ENCODE peak calls at places on chromosomes 16 and 17, in five cellular contexts. B is bronchial epithelial cell, W is Caco-2, A is HL-60, X is stomach. J is an unnamed sample. For H3K27me3, the result is how much of the 10 kb centered on the place peaks cover.

GRCh38 chr16:87278191-87279093 is 38.8 kb downstream of the C16orf95 start:
- DNase-seq in W (peak), X (peak), B (peak), A (peak), J (peak)

GRCh38 chr17:50863221-50863843 is 2.8 kb downstream of the TOB1 start:
- DNase-seq in X (peak), A (peak), W (peak), B (peak), J (no peak)

GRCh38 chr16:2792945-2793344 is 5.3 kb upstream of the PRSS41 start:
- DNase-seq in X (no peak), A (no peak), W (no peak), B (no peak), J (no peak)

GRCh38 chr16:11510178-11510973 is 76.3 kb downstream of the LITAF start:
- DNase-seq in A (no peak), X (no peak), B (no peak), W (no peak), J (no peak)

GRCh38 chr16:75494696-75495601 is at the start of gene CHST6:
- DNase-seq in W (peak), X (no peak), A (no peak), B (no peak), J (peak)

GRCh38 chr16:3025032-3026002 is 1.5 kb downstream of the THOC6 start:
- DNase-seq in X (no peak), B (no peak), A (no peak), W (no peak), J (no peak)

GRCh38 chr16:81035975-81036750 is 521 bp downstream of the ATMIN start:
- DNase-seq in A (peak), W (peak), X (peak), B (peak), J (peak)

GRCh38 chr16:23640669-23640958 is 496 bp downstream of the PALB2 start:
- DNase-seq in B (peak), A (peak), W (peak), X (no peak), J (no peak)

GRCh38 chr17:45923511-45924268 is 29.3 kb downstream of the MAPT start:
- DNase-seq in X (no peak), B (no peak), W (no peak), A (no peak), J (no peak)

GRCh38 chr17:35313875-35314409 is 59.5 kb downstream of the SLFN11 start:
- DNase-seq in X (no peak), A (no peak), W (no peak), B (no peak), J (no peak)

GRCh38 chr16:12211870-12212690 is 235.5 kb downstream of the SNX29 start:
- DNase-seq in B (no peak), X (no peak), A (no peak), W (peak), J (no peak)

GRCh38 chr17:50363217-50364060 is 9.5 kb downstream of the MRPL27 start:
- DNase-seq in B (no peak), X (no peak), W (no peak), A (no peak), J (peak)

GRCh38 chr17:43068570-43069367 is 43.7 kb downstream of the RND2 start:
- DNase-seq in W (peak), A (no peak), X (no peak), B (no peak), J (no peak)

GRCh38 chr17:67105213-67105612 is 60.9 kb downstream of the CACNG1 start:
- DNase-seq in X (no peak), B (peak), A (peak), W (no peak), J (peak)

GRCh38 chr17:1573932-1574696 is 11.5 kb upstream of the PITPNA start:
- DNase-seq in X (peak), B (peak), W (peak), A (peak), J (peak)

GRCh38 chr16:54118846-54119245 is 167.7 kb downstream of the IRX3 start:
- DNase-seq in X (no peak), A (no peak), B (peak), W (no peak), J (no peak)

GRCh38 chr17:45812102-45812501 is 28.0 kb downstream of the CRHR1 start:
- DNase-seq in X (no peak), W (no peak), A (no peak), B (peak), J (no peak)

GRCh38 chr16:71855937-71856662 is 10.3 kb downstream of the ATXN1L start:
- DNase-seq in A (no peak), X (no peak), W (no peak), B (no peak), J (no peak)

GRCh38 chr17:31549121-31549524 is 157.6 kb downstream of the RAB11FIP4 start:
- DNase-seq in B (no peak), X (no peak), W (no peak), A (peak), J (no peak)

GRCh38 chr17:20091161-20092029 is 82.2 kb downstream of the SPECC1 start:
- DNase-seq in B (no peak), X (no peak), A (no peak), W (no peak), J (peak)

GRCh38 chr17:1362065-1362848 is 37.8 kb downstream of the YWHAE start:
- DNase-seq in X (no peak), B (no peak), W (no peak), A (no peak), J (no peak)

GRCh38 chr17:32114536-32114935 is 27.8 kb upstream of the RHOT1 start:
- DNase-seq in X (no peak), A (no peak), B (no peak), W (no peak), J (no peak)

GRCh38 chr17:76137351-76138233 is 3.5 kb downstream of the FOXJ1 start:
- DNase-seq in B (no peak), A (no peak), X (no peak), W (peak), J (no peak)

GRCh38 chr16:80580109-80580832 is 39.5 kb downstream of the DYNLRB2 start:
- DNase-seq in W (no peak), B (peak), A (no peak), X (no peak), J (peak)

GRCh38 chr17:34171245-34171818 is 83.8 kb upstream of the CCL2 start:
- DNase-seq in A (peak), B (peak), W (peak), X (peak), J (peak)

GRCh38 chr17:65529040-65529633 is 32.3 kb downstream of the AXIN2 start:
- DNase-seq in X (no peak), A (no peak), W (no peak), B (no peak), J (no peak)

GRCh38 chr17:19263621-19264010 is 26.4 kb downstream of the EPN2 start:
- DNase-seq in A (no peak), W (no peak), X (no peak), B (peak), J (peak)

GRCh38 chr16:49851468-49851787 is 4.5 kb downstream of the ZNF423 start:
- DNase-seq in W (no peak), A (no peak), B (no peak), X (no peak), J (no peak)

GRCh38 chr16:49849709-49850108 is 6.2 kb downstream of the ZNF423 start:
- DNase-seq in X (no peak), A (no peak), B (no peak), W (no peak), J (no peak)

GRCh38 chr16:49849037-49849436 is 6.9 kb downstream of the ZNF423 start:
- DNase-seq in W (no peak), A (no peak), X (no peak), B (no peak), J (no peak)

GRCh38 chr16:49848530-49848929 is 7.4 kb downstream of the ZNF423 start:
- DNase-seq in X (no peak), B (no peak), A (no peak), W (no peak), J (no peak)

DNA sequence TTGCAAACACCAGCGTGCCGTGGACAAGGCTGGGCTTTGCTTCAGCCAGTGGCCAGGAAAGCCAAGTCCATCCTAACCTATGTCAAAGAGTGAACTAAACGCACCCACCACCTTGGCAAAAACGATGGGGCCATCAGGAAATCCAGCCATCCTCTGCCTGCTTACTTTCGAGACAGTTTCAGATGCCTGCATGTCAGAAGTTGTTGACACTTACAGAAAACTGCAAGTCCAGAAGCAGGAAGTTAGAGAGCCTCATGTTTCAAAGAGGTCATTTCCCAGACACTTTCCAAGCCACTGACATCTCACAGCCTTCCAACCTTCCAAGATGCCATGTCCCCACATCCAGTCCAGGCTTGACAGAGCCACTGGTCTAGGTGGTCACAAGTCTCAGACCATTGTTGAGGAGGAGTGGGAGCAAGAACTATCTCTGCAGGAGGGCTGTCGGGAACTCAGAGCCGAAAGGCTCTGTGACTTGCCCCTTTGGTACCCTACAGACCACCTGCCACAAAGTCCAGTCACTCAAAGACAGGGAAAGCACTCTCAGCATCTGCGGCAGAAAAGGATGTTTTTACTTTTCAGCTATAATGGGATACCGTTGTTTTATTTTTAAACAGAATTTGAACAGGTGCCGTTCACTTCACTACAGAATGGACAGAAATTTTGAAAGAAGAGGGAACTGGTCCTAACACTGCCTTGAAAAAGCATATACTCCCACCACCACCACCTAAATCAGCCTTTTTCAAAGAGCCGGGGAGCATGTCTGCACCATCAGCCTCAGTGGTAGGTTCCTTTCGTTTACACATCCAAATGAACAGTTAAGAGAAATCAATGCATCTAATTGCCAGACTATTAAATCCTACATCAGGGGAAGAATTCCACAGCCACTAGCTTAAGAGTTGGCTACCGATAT is 5.1 kb downstream of the ZNF423 start:
- DNase-seq in A (no peak), X (no peak), B (no peak), W (no peak), J (no peak)
- H3K27me3 ChIP-seq in A (under half), X (under half), B (under half), W (under half), J (under half)

DNA sequence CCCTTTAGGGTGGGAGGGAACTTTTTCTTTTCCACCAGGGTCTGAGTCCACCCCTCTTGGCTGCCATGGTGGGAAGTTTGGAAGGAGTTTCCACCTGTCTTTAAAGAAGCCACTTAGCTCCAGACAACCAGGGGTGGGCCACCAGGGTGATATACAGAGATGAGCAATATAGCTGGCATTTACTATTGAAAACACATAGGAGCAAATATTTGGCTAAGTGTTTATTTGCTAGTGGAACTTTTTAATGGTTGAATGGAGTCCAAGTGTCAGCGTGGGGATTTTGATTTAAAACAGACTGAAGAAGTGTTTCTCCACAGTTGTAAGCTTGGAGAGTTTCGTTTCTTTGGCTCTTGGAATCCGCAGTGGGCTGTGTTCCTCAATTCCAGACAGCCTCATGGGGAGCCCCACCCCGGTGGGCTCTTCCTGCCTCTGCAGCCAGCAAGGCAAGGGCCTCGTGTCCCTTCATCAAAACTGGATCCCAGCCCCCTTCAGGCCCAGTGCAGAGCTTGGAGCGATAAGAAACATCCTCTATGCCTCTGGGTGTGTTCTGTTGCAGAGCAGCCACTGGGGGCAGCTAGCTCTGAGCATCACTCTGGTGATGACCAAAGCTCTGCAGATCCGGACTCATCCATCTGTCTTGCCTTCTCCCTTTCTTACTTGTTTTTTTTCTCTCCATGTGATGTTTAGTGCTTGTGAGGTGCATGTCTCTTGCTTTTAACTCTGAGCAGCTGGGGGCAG is 36.1 kb downstream of the NOG start:
- DNase-seq in B (peak), X (no peak), W (peak), A (peak), J (peak)
- TF ChIP-seq CTCF in B (peak), X (no peak), W (no peak), A (peak), J (peak)

DNA sequence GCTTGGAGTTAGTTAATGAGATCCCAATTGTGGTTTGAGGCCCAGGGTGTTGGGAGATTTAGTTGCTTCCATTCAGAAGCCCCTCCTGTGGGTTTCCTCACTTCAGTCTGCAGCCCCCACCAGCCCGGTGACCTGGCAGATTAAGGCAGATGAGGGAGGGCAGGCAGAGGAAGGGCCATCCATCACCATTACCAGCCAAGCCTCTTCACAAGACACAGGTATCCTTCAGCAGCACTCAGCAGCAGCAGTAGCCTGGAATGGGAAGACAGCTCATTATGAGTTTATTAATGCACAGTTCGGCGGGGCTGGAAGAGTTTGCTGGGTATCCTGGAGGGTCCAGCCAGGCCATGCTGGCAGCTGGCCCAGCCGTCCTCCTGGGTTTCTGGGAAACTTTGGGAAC is 90.0 kb upstream of the GPRC5B start:
- DNase-seq in X (no peak), B (no peak), W (no peak), A (no peak), J (no peak)
- H3K4me3 ChIP-seq in X (no peak), B (no peak), W (no peak), A (no peak), J (no peak)

GRCh38 chr16:52309761-52310416 is 237.1 kb downstream of the TOX3 start:
- DNase-seq in X (no peak), W (no peak), A (no peak), B (no peak), J (no peak)
- H3K27me3 ChIP-seq in X (under half), W (under half), A (under half), B (under half), J (under half)

GRCh38 chr17:82202981-82203380 is 9.7 kb downstream of the CCDC57 start:
- DNase-seq in W (no peak), B (no peak), A (no peak), X (no peak), J (no peak)

GRCh38 chr17:82204831-82205719 is 7.6 kb downstream of the CCDC57 start:
- DNase-seq in W (no peak), A (peak), B (peak), X (no peak), J (peak)

GRCh38 chr17:82201498-82201910 is 11.1 kb downstream of the CCDC57 start:
- DNase-seq in X (peak), A (no peak), W (no peak), B (no peak), J (no peak)

GRCh38 chr17:82205720-82206508 is 6.7 kb downstream of the CCDC57 start:
- DNase-seq in A (peak), W (peak), X (peak), B (peak), J (peak)

DNA sequence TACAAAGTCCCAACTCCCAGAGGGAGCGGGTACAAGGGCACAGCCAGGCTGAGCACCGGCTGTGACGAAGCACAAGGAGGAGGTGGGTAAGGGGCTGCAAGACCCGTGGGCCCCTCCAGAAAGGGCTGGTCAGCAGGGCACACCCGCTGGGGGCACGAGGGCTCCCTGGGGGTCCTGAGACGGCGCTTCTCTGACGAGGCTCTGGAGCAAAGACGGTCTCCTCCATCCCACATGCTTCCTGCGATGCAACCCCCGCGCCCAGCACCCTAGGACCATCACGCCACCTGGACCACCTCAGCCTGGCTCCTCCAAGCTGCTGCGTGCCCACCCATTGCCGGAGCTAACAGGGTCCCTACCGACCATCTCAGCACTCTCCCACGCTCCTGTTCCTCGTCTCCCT is 8.7 kb downstream of the CCDC57 start:
- DNase-seq in X (no peak), A (no peak), W (no peak), B (no peak), J (no peak)
- TF ChIP-seq CTCF in X (no peak), A (no peak), W (no peak), B (no peak), J (no peak)

GRCh38 chr16:82037666-82038065 is 2.6 kb downstream of the HSD17B2 start:
- DNase-seq in A (no peak), B (no peak), W (no peak), X (no peak), J (peak)
- H3K4me3 ChIP-seq in A (no peak), B (no peak), W (no peak), X (no peak), J (no peak)

GRCh38 chr16:77434022-77434364 is 841 bp downstream of the ADAMTS18 start:
- DNase-seq in W (no peak), A (no peak), X (no peak), B (no peak), J (no peak)
- H3K27me3 ChIP-seq in W (under half), A (under half), X (half or more), B (under half), J (under half)

GRCh38 chr17:41910701-41911391 is 7.9 kb downstream of the ACLY start:
- DNase-seq in B (peak), X (no peak), W (no peak), A (no peak), J (peak)
- TF ChIP-seq CTCF in B (no peak), X (no peak), W (no peak), A (no peak), J (no peak)

DNA sequence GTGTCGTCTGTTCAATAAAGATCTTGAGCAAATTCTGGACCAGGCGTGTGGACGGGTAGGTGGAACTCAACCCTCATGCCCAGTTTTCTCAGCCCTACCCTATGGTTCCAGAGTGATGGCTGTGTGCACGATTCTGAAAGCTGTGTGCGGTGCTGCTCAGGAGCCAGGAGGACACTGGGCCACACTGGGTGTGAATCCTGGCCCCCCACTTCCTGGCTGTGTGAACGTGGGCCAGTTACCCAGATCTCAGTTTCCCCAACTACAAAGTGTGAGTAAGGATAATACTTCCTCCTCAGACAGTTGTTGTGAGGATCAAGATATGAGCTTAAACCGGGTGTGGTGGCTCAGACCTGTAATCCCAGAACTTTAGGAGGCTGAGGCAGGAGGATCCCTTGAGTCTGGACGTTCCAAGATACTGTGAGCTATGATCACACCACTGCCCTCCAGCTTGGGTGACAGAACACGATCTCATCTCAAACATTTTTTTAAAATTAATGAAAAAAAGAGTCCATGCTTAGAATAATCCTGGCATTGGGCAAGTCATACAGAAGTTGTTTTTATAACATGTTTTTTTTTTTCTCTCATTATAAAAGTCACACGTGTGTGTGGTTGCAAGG is 14.7 kb upstream of the MPRIP start:
- DNase-seq in X (no peak), B (no peak), A (no peak), W (no peak), J (no peak)
- H3K4me3 ChIP-seq in X (no peak), B (no peak), A (no peak), W (no peak), J (no peak)

J was measured in brain microvascular endothelial cell.